ENCODE peak calls at places on chromosomes 1 and 21, in seven cellular contexts. C, P, T, O, Z, N and K are unnamed samples.

GRCh38 chr1:159071970-159072582 is 4.5 kb downstream of the AIM2 start:
- DNase-seq in C (peak), P (peak), T (peak), O (peak), Z (no peak), N (peak), K (peak)

GRCh38 chr1:19557609-19558051 is 72.3 kb upstream of the CAPZB start:
- DNase-seq in C (no peak), P (no peak), T (peak), O (no peak), Z (no peak), N (peak), K (no peak)

GRCh38 chr1:46446646-46447498 is 42.8 kb upstream of the DMBX1 start:
- DNase-seq in C (peak), P (peak), T (peak), O (no peak), Z (peak), N (peak), K (peak)

GRCh38 chr1:43327549-43328292 is 9.9 kb upstream of the MPL start:
- DNase-seq in C (no peak), P (no peak), T (no peak), O (no peak), Z (no peak), N (no peak), K (no peak)

GRCh38 chr1:17181785-17182464 is 23.0 kb upstream of the PADI1 start:
- DNase-seq in C (no peak), P (peak), T (no peak), O (no peak), Z (no peak), N (no peak), K (no peak)

GRCh38 chr1:15950763-15951295 is 25.1 kb downstream of the ZBTB17 start:
- DNase-seq in C (peak), P (no peak), T (peak), O (peak), Z (peak), N (peak), K (no peak)

GRCh38 chr1:63108226-63108625 is 214.1 kb upstream of the FOXD3 start:
- DNase-seq in C (peak), P (no peak), T (peak), O (no peak), Z (no peak), N (no peak), K (no peak)

GRCh38 chr21:25578070-25578961 is 29.0 kb downstream of the MRPL39 start:
- DNase-seq in C (no peak), P (no peak), T (no peak), O (no peak), Z (no peak), N (no peak), K (no peak)

GRCh38 chr1:167434306-167434705 is 84.0 kb downstream of the CD247 start:
- DNase-seq in C (no peak), P (no peak), T (no peak), O (no peak), Z (no peak), N (no peak), K (no peak)

GRCh38 chr1:218383681-218384080 is 38.5 kb downstream of the TGFB2 start:
- DNase-seq in C (no peak), P (no peak), T (peak), O (peak), Z (no peak), N (peak), K (no peak)

GRCh38 chr21:46388896-46389295 is 64.9 kb downstream of the PCNT start:
- DNase-seq in C (no peak), P (no peak), T (no peak), O (no peak), Z (no peak), N (no peak), K (no peak)

GRCh38 chr1:67552336-67552759 is 122.1 kb upstream of the SERBP1 start:
- DNase-seq in C (no peak), P (no peak), T (no peak), O (no peak), Z (no peak), N (no peak), K (no peak)

DNA sequence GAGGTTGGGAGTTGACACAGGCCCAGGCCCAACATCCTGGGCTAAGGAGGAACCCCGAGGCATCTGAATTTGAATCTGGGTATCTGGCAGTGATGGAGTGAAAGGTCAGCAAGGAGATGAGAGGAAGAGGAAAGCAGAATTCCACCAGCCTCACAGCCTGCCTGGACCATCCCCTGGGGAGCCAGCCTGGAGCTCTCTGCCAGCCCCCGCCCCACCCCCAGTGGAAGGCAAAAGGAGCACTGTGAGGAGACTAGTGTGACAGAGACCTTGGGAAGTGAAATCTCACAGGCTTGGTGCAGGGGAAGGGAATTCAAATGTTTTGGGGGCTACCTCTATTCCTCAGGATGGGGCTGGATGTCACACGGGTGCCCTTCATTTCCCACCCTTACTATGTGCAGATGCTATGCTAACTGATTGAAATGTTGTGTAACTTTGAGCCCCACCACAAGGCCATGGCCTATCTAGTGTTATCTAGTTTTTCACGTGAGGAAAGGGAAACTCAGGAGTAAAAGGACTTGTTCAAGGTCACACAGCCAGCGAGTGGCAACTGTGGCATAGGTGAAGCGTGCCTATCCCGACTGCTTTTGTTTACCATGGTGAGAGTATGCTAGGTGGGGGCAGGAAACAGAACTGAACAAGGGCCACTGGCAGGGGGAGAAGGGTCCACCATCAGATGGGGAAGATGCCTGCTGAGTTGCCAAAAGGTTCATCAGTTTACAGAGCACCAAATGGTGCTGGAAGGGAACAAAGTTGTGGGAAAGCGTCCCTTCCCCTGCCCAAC is 29.8 kb downstream of the AHDC1 start:
- DNase-seq in C (no peak), P (no peak), T (no peak), O (no peak), Z (no peak), N (no peak), K (no peak)
- H3K4me3 ChIP-seq in C (no peak), P (no peak), T (no peak), O (no peak), Z (no peak), N (no peak), K (no peak)

DNA sequence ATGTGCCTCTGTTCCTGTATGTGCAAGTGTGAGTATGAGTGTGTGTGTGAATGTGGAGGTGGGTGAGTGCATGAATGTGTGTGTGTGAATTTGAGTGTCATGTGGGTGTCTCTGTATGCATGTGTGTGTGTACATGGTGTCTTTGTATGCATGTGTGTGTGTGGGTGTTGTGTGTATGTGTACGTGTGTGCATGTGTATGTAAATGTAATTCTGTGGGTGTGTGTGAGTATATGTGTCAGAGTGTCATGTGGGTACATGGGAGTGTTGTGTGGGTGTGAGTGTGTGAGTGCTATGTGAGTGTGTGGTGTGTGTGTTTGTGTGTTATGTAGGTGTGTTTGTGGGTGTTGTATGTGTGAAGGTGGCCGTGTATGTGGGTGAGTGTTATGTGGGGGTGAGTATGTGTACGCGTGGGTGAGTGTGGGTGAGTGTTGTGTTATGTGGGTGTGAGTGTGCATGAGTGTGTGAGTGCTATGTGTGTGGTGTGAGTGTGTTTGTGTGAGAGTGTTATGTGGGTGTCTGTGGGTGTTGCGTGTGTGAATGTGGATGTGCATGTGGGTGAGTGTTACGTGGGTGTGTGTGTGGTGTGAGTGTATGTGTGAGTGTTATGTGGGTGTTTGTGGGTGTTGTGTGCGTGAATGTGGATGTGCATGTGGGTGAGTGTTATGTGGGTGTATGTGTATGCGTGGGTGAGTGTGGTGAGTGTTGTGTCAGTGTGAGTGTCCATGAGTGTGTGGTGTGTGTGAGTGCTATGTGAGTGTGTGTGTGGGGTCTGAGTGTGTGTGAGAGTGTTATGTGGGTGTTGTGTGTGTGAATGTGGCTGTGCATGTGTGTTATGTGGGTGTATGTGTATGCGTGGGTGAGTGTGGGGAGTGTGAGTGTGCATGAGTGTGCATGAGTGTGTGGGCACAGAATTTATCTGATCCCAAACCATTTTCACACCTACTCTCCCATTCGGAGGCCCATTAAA is 36.6 kb upstream of the NID1 start:
- DNase-seq in C (no peak), P (no peak), T (no peak), O (no peak), Z (no peak), N (no peak), K (no peak)
- H3K4me3 ChIP-seq in C (no peak), P (no peak), T (no peak), O (no peak), Z (no peak), N (no peak), K (no peak)

DNA sequence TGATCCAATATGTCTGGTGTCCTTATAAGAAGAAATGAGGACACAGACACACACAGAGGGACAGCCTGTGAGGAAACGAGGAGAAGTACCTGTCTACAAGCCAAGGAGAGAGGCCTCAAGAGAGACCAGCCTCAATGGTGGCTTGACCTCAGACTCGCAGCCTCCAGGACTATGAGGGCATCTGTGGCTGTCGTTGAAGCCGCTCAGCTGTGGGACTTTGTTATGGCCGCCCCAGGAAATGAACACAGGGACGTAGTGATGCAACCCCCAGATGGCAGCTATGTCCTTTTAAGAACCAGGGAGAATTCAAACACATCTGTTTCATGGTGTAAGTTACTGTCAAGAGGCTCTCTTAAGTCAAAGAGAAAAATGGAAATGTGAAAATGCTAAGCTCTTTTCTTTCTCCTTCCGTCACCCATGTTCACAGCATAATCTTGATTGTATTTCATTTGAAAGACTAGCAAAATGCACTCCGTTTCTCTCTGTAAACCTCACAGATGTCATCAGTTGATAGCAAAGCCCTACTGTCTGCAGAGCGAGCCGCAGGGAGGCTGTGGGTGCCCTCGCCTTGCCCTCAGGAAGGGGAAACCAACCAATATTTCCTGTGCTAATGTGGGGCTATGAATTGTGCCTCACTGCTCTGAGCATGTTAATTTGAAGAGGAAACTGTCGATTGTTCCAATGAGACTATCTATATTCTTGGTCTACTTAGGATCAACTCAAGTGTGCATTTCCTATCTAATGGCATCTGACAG is 21.3 kb downstream of the UBASH3A start:
- DNase-seq in C (no peak), P (peak), T (no peak), O (no peak), Z (peak), N (no peak), K (no peak)
- H3K4me3 ChIP-seq in C (no peak), P (peak), T (no peak), O (no peak), Z (peak), N (no peak), K (no peak)

GRCh38 chr1:203037509-203038190 is 11.4 kb downstream of the PPFIA4 start:
- DNase-seq in C (no peak), P (no peak), T (no peak), O (no peak), Z (no peak), N (no peak), K (no peak)

GRCh38 chr1:203038217-203038741 is 12.0 kb downstream of the PPFIA4 start:
- DNase-seq in C (peak), P (no peak), T (peak), O (peak), Z (no peak), N (peak), K (peak)

GRCh38 chr1:203040518-203041275 is 14.4 kb downstream of the PPFIA4 start:
- DNase-seq in C (no peak), P (no peak), T (no peak), O (no peak), Z (no peak), N (no peak), K (no peak)

GRCh38 chr1:203039609-203040517 is 13.6 kb downstream of the PPFIA4 start:
- DNase-seq in C (no peak), P (no peak), T (no peak), O (no peak), Z (no peak), N (no peak), K (no peak)

GRCh38 chr1:203038891-203039608 is 12.8 kb downstream of the PPFIA4 start:
- DNase-seq in C (peak), P (peak), T (peak), O (no peak), Z (peak), N (peak), K (peak)
- H3K4me3 ChIP-seq in C (no peak), P (no peak), T (no peak), O (no peak), Z (no peak), N (no peak), K (no peak)

GRCh38 chr1:200877839-200878551 is 5.2 kb downstream of the GPR25 start:
- DNase-seq in C (no peak), P (no peak), T (no peak), O (no peak), Z (peak), N (no peak), K (no peak)
- H3K4me3 ChIP-seq in C (no peak), P (no peak), T (no peak), O (no peak), Z (no peak), N (no peak), K (no peak)

GRCh38 chr1:161119379-161120061 is 1.6 kb downstream of the NIT1 start:
- DNase-seq in C (peak), P (peak), T (peak), O (no peak), Z (peak), N (peak), K (no peak)
- H3K4me3 ChIP-seq in C (peak), P (peak), T (no peak), O (no peak), Z (no peak), N (peak), K (no peak)

DNA sequence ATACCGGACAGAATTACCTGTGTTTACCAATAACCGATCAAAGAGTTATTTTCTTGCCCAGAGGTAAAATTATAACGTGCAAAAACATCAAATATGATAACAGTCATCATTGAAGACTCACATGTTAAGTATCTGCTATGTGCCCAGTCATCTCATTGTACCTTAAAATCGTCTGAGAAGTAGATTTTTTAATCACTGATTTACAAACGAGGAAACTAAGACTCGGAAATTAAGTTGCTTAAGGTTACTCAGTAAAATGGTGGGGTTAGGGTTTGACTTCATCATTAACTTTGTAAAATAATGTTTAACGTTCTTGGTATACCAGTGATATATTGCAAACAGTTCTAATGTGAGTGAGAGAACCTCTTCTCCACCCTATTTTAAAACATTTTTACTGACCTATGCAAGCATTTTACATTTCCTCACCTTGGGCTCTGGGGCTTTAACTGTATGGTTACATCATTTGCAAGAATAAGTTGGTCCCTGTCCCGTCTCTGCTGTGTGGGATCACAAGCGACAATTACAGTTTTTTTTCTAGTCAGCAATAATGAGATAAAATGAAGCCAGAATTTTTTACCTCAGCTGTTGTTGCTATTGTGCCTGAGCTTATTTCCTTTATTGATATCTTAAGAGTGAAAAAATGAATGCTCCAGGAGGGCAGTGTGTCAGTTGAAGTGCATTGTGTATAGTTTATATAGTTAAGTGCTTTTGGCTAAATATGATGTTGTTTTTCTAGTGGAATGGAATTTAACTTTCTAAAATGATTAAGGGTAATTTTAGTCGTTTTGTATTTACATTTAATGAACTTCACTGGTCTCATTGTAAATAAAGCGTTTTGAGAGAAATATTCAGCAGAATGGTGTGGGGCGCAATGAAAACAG is 2.7 kb downstream of the RPRD2 start:
- DNase-seq in C (peak), P (no peak), T (no peak), O (no peak), Z (no peak), N (peak), K (no peak)
- H3K4me3 ChIP-seq in C (peak), P (peak), T (peak), O (peak), Z (peak), N (peak), K (peak)

GRCh38 chr1:42282867-42283583 is 52.0 kb downstream of the FOXJ3 start:
- DNase-seq in C (peak), P (no peak), T (peak), O (no peak), Z (no peak), N (peak), K (peak)

GRCh38 chr1:42280841-42281240 is 54.2 kb downstream of the FOXJ3 start:
- DNase-seq in C (no peak), P (no peak), T (no peak), O (no peak), Z (no peak), N (no peak), K (no peak)

GRCh38 chr1:42282024-42282579 is 52.9 kb downstream of the FOXJ3 start:
- DNase-seq in C (peak), P (no peak), T (peak), O (peak), Z (no peak), N (peak), K (no peak)

GRCh38 chr1:42279055-42279454 is 56.0 kb downstream of the FOXJ3 start:
- DNase-seq in C (peak), P (no peak), T (no peak), O (no peak), Z (no peak), N (no peak), K (no peak)
- H3K4me3 ChIP-seq in C (no peak), P (no peak), T (no peak), O (no peak), Z (no peak), N (no peak), K (no peak)

GRCh38 chr21:44931501-44932365 is 8.1 kb upstream of the SLX9 start:
- DNase-seq in C (no peak), P (no peak), T (no peak), O (no peak), Z (no peak), N (no peak), K (no peak)
- H3K4me3 ChIP-seq in C (peak), P (peak), T (peak), O (peak), Z (peak), N (peak), K (peak)